ENCODE peak calls at places on chromosomes 16 and 17, in ten cellular contexts. F is stimulated activated CD8-positive, alpha-beta memory T cell treated with anti-CD3 and anti-CD28 coated beads, Interleukin-4, amount 100 ng/mL, for 48 hours; K is HTR-8/SVneo; R is activated CD4-positive, alpha-beta T cell treated with anti-CD3 and anti-CD28 coated beads, Interleukin-2, amount 10 ng/mL, durations not matched to agents 7 days and 5 days; M is psoas muscle; Z is activated gamma-delta T cell treated with anti-CD3 and anti-CD28 coated beads, Interleukin-2, amount 50 U/mL, for 16 hours; S is NCI-H510A; T is ACHN; U is NAMALWA; N is NCI-H446 treated with DMSO at 0.1 percent for 48 hours. C is an unnamed sample.

GRCh38 chr17:17525956-17526355 is 29.8 kb upstream of the RASD1 start:
- DNase-seq in F (no peak), K (no peak), R (no peak), M (no peak), Z (no peak), S (no peak), T (no peak), U (no peak), N (no peak), C (no peak)

GRCh38 chr17:39130205-39130604 is 21.2 kb downstream of the PLXDC1 start:
- DNase-seq in F (no peak), K (no peak), R (no peak), M (no peak), Z (no peak), S (no peak), T (no peak), U (no peak), N (no peak), C (no peak)

GRCh38 chr16:87108941-87109340 is 208.3 kb downstream of the C16orf95 start:
- DNase-seq in F (no peak), K (no peak), R (no peak), M (no peak), Z (no peak), S (no peak), T (no peak), U (no peak), N (no peak), C (no peak)

GRCh38 chr17:28226563-28226962 is 92.4 kb upstream of the TMEM97 start:
- DNase-seq in F (no peak), K (no peak), R (no peak), M (no peak), Z (no peak), S (no peak), T (no peak), U (no peak), N (no peak), C (no peak)

GRCh38 chr17:19304209-19304608 is 58.3 kb downstream of the B9D1 start:
- DNase-seq in F (no peak), K (peak), R (no peak), M (peak), Z (no peak), S (no peak), T (peak), U (peak), N (no peak), C (no peak)

GRCh38 chr16:3824121-3824795 is 56.3 kb downstream of the CREBBP start:
- DNase-seq in F (no peak), K (no peak), R (no peak), M (no peak), Z (no peak), S (no peak), T (no peak), U (no peak), N (no peak), C (no peak)

GRCh38 chr17:60525347-60525623 is 757 bp downstream of the APPBP2 start:
- DNase-seq in F (no peak), K (no peak), R (no peak), M (no peak), Z (no peak), S (no peak), T (no peak), U (no peak), N (no peak), C (no peak)

GRCh38 chr17:41655611-41656111 is 31.3 kb upstream of the KRT17 start:
- DNase-seq in F (no peak), K (no peak), R (no peak), M (no peak), Z (no peak), S (peak), T (no peak), U (no peak), N (no peak), C (no peak)

GRCh38 chr16:68283346-68283745 is 19.0 kb downstream of the SLC7A6 start:
- DNase-seq in F (no peak), K (no peak), R (no peak), M (no peak), Z (no peak), S (no peak), T (no peak), U (peak), N (no peak), C (no peak)

GRCh38 chr17:17902877-17903276 is 66.1 kb upstream of the SREBF1 start:
- DNase-seq in F (no peak), K (no peak), R (no peak), M (peak), Z (no peak), S (no peak), T (no peak), U (no peak), N (no peak), C (no peak)

GRCh38 chr17:57537524-57538410 is 207.3 kb downstream of the CCDC182 start:
- DNase-seq in F (no peak), K (no peak), R (peak), M (no peak), Z (no peak), S (no peak), T (no peak), U (no peak), N (no peak), C (no peak)